ENCODE peak calls at places on chromosomes 11 and 22, in seven cellular contexts. D, A, Q, I, Z, J and X are unnamed samples. For H3K27me3, the result is how much of the 10 kb centered on the place peaks cover.

GRCh38 chr22:22248878-22249277 is 4.3 kb downstream of the VPREB1 start:
- DNase-seq in D (no peak), I (no peak), Q (no peak), A (no peak), Z (no peak), J (no peak), X (no peak)

GRCh38 chr11:119438599-119438998 is 15.6 kb upstream of the THY1 start:
- DNase-seq in Z (no peak), D (no peak), A (no peak), Q (no peak), I (no peak), J (no peak), X (no peak)

GRCh38 chr11:75204012-75204674 is 36.4 kb upstream of the TPBGL start:
- DNase-seq in Q (no peak), I (peak), J (no peak), D (no peak), Z (no peak), A (no peak), X (no peak)

GRCh38 chr11:114080219-114080618 is 20.7 kb downstream of the ZBTB16 start:
- DNase-seq in A (no peak), D (no peak), Z (no peak), J (no peak), Q (no peak), I (no peak), X (no peak)

GRCh38 chr11:57596266-57596885 is 1.1 kb upstream of the SERPING1 start:
- DNase-seq in J (no peak), A (no peak), I (no peak), D (no peak), Z (no peak), Q (no peak), X (no peak)

GRCh38 chr11:68543594-68543993 is 83.0 kb downstream of the PPP6R3 start:
- DNase-seq in I (no peak), A (no peak), Q (no peak), D (no peak), J (no peak), Z (no peak), X (no peak)

GRCh38 chr11:65410936-65411680 is 11.5 kb upstream of the NEAT1 start:
- DNase-seq in J (no peak), I (no peak), A (no peak), Q (no peak), D (no peak), Z (no peak), X (peak)

GRCh38 chr11:23310276-23310675 is 450.0 kb upstream of the CCDC179 start:
- DNase-seq in I (no peak), J (no peak), A (no peak), Q (no peak), D (no peak), Z (no peak), X (no peak)

GRCh38 chr22:29313126-29314071 is 2.1 kb downstream of the RASL10A start:
- DNase-seq in Q (no peak), J (peak), A (no peak), I (no peak), Z (peak), D (no peak), X (peak)

GRCh38 chr11:111957663-111958415 is 20.7 kb downstream of the DIXDC1 start:
- DNase-seq in Z (no peak), D (no peak), I (no peak), J (no peak), Q (no peak), A (no peak), X (no peak)

GRCh38 chr11:70220920-70221319 is 17.8 kb downstream of the FADD start:
- DNase-seq in A (no peak), Q (no peak), J (no peak), D (no peak), I (no peak), Z (no peak), X (no peak)

GRCh38 chr11:45457649-45458048 is 171.5 kb upstream of the SYT13 start:
- DNase-seq in J (no peak), Z (no peak), D (no peak), I (peak), Q (peak), A (no peak), X (no peak)

GRCh38 chr22:44575344-44576268 is 77.6 kb upstream of the RTL6 start:
- DNase-seq in Q (no peak), Z (no peak), I (no peak), D (peak), J (no peak), A (no peak), X (peak)

GRCh38 chr11:47451990-47452389 is 3.1 kb upstream of the RAPSN start:
- DNase-seq in Z (no peak), D (no peak), Q (no peak), J (no peak), I (no peak), A (no peak), X (no peak)

GRCh38 chr11:106668147-106668546 is 350.1 kb downstream of the GUCY1A2 start:
- DNase-seq in J (no peak), A (no peak), Z (no peak), D (no peak), I (no peak), Q (peak), X (no peak)

GRCh38 chr22:24592846-24593809 is at the start of gene LRRC75B:
- DNase-seq in Z (peak), Q (peak), A (peak), D (peak), I (peak), J (peak), X (no peak)

GRCh38 chr22:44181033-44181911 is 547 bp downstream of the PARVG start:
- DNase-seq in Z (no peak), Q (no peak), I (no peak), A (no peak), J (no peak), D (no peak), X (no peak)

GRCh38 chr11:115672412-115672811 is 168.2 kb upstream of the CADM1 start:
- DNase-seq in Q (no peak), Z (no peak), A (no peak), I (no peak), J (no peak), D (no peak), X (no peak)

GRCh38 chr11:61917357-61918109 is at the start of gene RAB3IL1:
- DNase-seq in A (no peak), Z (peak), I (peak), D (peak), Q (no peak), J (peak), X (no peak)

GRCh38 chr11:116309446-116309845 is 463.3 kb downstream of the BUD13 start:
- DNase-seq in Z (no peak), I (no peak), A (no peak), D (no peak), J (no peak), Q (no peak), X (no peak)

GRCh38 chr11:10308208-10308954 is 3.5 kb downstream of the ADM start:
- DNase-seq in Q (no peak), J (no peak), I (no peak), D (no peak), A (no peak), Z (no peak), X (no peak)

GRCh38 chr11:12604557-12605105 is 69.6 kb upstream of the TEAD1 start:
- DNase-seq in Q (no peak), A (no peak), D (no peak), I (no peak), Z (no peak), J (no peak), X (no peak)

GRCh38 chr22:32311551-32312071 is 46.1 kb upstream of the RFPL3 start:
- DNase-seq in I (no peak), A (no peak), D (no peak), Q (no peak), J (no peak), Z (no peak), X (no peak)

GRCh38 chr11:125591659-125592304 is 870 bp upstream of the STT3A start:
- DNase-seq in J (peak), A (peak), Q (no peak), Z (peak), I (peak), D (peak), X (peak)

GRCh38 chr11:119352857-119353260 is 6.4 kb upstream of the MFRP start:
- DNase-seq in D (peak), A (no peak), Z (no peak), I (peak), J (peak), Q (no peak), X (no peak)

GRCh38 chr11:128908391-128909246 is 17.5 kb downstream of the KCNJ5 start:
- DNase-seq in D (no peak), I (peak), Q (peak), A (peak), J (no peak), Z (peak), X (no peak)

GRCh38 chr11:116513278-116513823 is 259.4 kb downstream of the BUD13 start:
- DNase-seq in D (no peak), I (no peak), Q (no peak), A (no peak), Z (no peak), J (no peak), X (no peak)

GRCh38 chr11:123797065-123797940 is 8.8 kb downstream of the OR6M1 start:
- DNase-seq in Q (no peak), Z (no peak), A (no peak), D (peak), I (peak), J (no peak), X (no peak)

DNA sequence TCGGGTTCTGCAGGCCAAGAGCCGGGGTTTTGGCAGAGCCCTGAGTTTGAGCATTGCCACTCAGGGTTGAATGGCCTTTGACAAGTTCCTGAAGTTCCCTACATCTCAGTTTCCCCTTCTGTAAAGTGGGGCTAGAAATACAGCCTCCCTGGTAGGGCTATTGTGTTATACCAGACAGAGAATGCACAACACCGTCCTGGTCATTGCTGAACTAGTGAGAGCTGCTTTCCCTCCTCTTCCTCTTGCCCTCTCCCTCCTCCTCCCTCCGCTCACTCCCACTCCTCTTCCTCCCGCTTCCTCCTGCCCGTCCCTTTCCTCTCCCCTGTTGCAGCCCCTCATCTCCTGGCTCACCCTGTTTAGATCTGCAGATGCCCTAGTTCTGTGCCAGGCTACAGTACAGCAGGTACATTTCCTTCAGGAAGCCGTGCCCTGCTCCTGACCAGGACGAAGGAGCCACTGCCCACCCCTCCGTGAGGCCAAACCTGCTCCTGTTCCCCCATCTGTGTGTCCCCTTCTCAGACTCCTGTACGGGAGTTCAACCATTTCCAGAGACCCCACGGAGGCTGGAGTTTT is 91.5 kb upstream of the SHANK2 start:
- DNase-seq in I (no peak), Z (no peak), Q (no peak), A (no peak), J (no peak), D (no peak), X (no peak)
- H3K27me3 ChIP-seq in I (under half), Z (under half), Q (under half), A (under half), J (under half), D (under half), X (under half)

GRCh38 chr11:64299847-64300648 is at the start of gene CATSPERZ:
- DNase-seq in Z (no peak), A (no peak), Q (no peak), D (no peak), J (peak), I (no peak), X (no peak)
- H3K27me3 ChIP-seq in Z (under half), A (under half), Q (half or more), D (under half), J (half or more), I (half or more), X (under half)

DNA sequence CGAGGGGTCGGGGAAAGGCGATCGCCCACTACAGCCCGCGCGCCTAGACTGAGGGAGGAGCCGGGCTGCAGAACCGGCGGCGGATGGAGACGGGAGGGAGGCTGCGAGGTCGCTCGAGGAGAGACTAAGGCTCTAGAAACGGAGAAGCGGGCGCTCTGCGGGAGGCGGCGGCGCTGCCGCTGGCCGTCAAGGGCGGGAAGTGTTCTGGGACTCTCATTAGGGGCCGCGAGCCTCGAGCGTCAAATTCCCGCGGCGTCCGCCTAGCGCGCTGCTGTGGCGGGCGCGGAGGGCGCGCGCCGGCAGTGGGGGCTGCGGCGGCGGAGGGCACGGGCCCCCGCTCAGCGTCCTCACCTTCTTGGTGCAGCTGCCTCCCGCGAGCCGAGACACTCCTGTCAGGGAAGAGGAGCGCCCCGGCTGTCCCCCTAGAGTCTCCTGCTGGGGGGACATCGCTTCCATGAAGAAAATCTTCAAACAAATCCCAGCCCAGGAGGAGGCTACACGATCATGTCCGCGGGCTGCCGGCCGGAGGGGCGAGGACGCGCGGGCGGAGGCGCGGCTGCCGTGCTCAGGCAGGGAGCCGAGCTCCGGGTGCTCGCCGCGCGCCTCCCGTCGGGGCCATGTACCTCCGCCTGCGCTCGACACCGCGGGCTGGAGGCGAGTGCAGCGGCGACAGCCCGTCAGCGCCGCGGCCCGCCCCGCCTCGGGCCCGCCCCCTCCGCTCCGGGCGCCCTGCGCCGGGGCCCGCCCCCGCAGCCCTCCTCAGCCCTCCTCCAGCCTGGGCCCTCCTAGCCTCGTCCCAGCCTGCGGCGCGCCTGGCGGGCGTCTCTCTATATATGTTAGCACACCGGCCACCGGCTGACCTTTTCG is at the start of gene ARHGAP20:
- DNase-seq in J (peak), I (peak), D (peak), Z (peak), Q (no peak), A (peak), X (no peak)
- H3K27me3 ChIP-seq in J (half or more), I (under half), D (under half), Z (under half), Q (under half), A (under half), X (half or more)

GRCh38 chr11:43558556-43559127 is 121.9 kb upstream of the HSD17B12 start:
- DNase-seq in Z (no peak), I (no peak), A (no peak), J (no peak), D (no peak), Q (no peak), X (no peak)
- H3K27me3 ChIP-seq in Z (under half), I (half or more), A (under half), J (half or more), D (under half), Q (half or more), X (half or more)

GRCh38 chr11:2136209-2136951 is 2.8 kb downstream of the IGF2 start:
- DNase-seq in I (no peak), Z (no peak), Q (no peak), A (no peak), J (peak), D (no peak), X (no peak)

GRCh38 chr11:2135018-2135569 is 4.1 kb downstream of the IGF2 start:
- DNase-seq in J (no peak), I (no peak), Q (no peak), D (no peak), A (no peak), Z (no peak), X (no peak)

GRCh38 chr11:2136952-2137201 is 2.3 kb downstream of the IGF2 start:
- DNase-seq in J (no peak), Q (no peak), I (no peak), A (no peak), Z (no peak), D (no peak), X (no peak)

GRCh38 chr11:2134022-2135010 is 4.9 kb downstream of the IGF2 start:
- DNase-seq in Q (no peak), I (no peak), D (no peak), Z (no peak), A (no peak), J (no peak), X (no peak)

DNA sequence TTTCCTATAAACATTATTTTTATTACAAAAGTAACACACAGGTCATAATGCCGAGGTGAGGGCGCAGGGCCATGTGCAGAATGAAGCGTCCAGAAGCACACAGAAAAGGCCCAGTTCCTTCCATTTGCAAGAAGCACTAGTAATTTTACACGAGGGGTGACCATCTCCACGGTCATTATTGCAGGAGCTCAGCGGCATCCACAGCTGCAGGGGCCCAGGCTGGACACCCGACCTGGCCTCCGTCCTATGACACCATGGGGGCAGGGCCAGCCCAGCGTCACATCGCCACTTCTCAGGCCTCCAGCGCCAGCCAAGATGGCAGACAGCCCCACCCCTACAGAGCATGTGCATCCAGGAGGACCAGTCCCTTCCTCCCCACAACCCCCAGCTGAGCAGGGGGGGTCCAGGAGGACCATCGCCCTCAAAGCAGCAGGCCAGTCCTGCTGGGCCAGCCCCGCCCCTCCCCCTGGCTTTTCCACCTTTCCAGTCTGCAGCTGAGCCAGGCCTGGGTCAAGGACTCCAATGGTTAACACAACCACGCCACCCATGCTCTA is 3.5 kb downstream of the IGF2 start:
- DNase-seq in D (no peak), I (peak), Q (no peak), J (no peak), A (no peak), Z (no peak), X (no peak)
- H3K27me3 ChIP-seq in D (half or more), I (under half), Q (under half), J (half or more), A (under half), Z (under half), X (under half)

GRCh38 chr22:45870011-45870410 is 107.0 kb downstream of the WNT7B start:
- DNase-seq in I (no peak), A (no peak), Q (no peak), J (no peak), D (no peak), Z (no peak), X (no peak)

GRCh38 chr22:45869448-45869847 is 107.5 kb downstream of the WNT7B start:
- DNase-seq in J (no peak), Z (no peak), A (no peak), D (no peak), I (no peak), Q (no peak), X (no peak)

GRCh38 chr22:45876136-45877035 is 100.6 kb downstream of the WNT7B start:
- DNase-seq in A (no peak), Q (no peak), I (no peak), Z (peak), J (no peak), D (no peak), X (no peak)

GRCh38 chr22:45871721-45872120 is 105.2 kb downstream of the WNT7B start:
- DNase-seq in A (no peak), D (no peak), Q (no peak), I (no peak), J (no peak), Z (no peak), X (no peak)

GRCh38 chr22:45872659-45873263 is 104.2 kb downstream of the WNT7B start:
- DNase-seq in D (no peak), Z (no peak), J (no peak), A (no peak), Q (no peak), I (no peak), X (no peak)
- H3K27me3 ChIP-seq in D (under half), Z (under half), J (under half), A (under half), Q (under half), I (under half), X (under half)

GRCh38 chr11:3194016-3194816 is 24.4 kb downstream of the MRGPRG start:
- DNase-seq in J (no peak), D (no peak), Q (no peak), A (no peak), Z (no peak), I (no peak), X (peak)
- H3K27me3 ChIP-seq in J (under half), D (under half), Q (under half), A (under half), Z (under half), I (under half), X (under half)

GRCh38 chr11:120807414-120808150 is 216.3 kb upstream of the TBCEL start:
- DNase-seq in Z (no peak), D (no peak), J (peak), Q (peak), I (peak), A (no peak), X (no peak)
- H3K27me3 ChIP-seq in Z (under half), D (under half), J (under half), Q (under half), I (under half), A (under half), X (under half)

GRCh38 chr11:1448882-1449281 is 37.7 kb downstream of the MOB2 start:
- DNase-seq in Q (no peak), Z (no peak), D (no peak), I (no peak), A (no peak), J (no peak), X (no peak)
- H3K27me3 ChIP-seq in Q (under half), Z (under half), D (under half), I (under half), A (under half), J (under half), X (under half)

GRCh38 chr11:117545706-117546105 is 218.1 kb downstream of the CEP164 start:
- DNase-seq in Z (no peak), Q (no peak), I (no peak), A (no peak), D (no peak), J (no peak), X (no peak)
- H3K27me3 ChIP-seq in Z (under half), Q (under half), I (under half), A (under half), D (under half), J (under half), X (under half)